ENCODE peak calls at places on chromosomes 2 and 18, in nine cellular contexts. One of them, this sample, is unnamed.
A peak's percentile ranks its signal among the peaks of the same experiment; 100 is the strongest.

GRCh38 chr2:137870682-137871081 is 93.6 kb upstream of the HNMT start:
- DNase-seq in endothelial cell: no peak
- DNase-seq in C1 segment of cervical spinal cord: no peak
- DNase-seq in psoas muscle: no peak
- DNase-seq in HAP-1: no peak
- DNase-seq in effector CD8-positive, alpha-beta T cell: no peak
- DNase-seq in epithelial cell of prostate: no peak
- DNase-seq in activated T-cell treated with anti-CD3 and anti-CD28 coated beads, Interleukin-2, amount 50 U/mL, for 24 hours: no peak
- DNase-seq in activated naive CD8-positive, alpha-beta T cell treated with anti-CD3 and anti-CD28 coated beads, Interleukin-2, amount 50 U/mL, for 24 hours: no peak
- DNase-seq in this sample: no peak

GRCh38 chr2:163441603-163442002 is 294.2 kb downstream of the FIGN start:
- DNase-seq in endothelial cell: no peak
- DNase-seq in C1 segment of cervical spinal cord: no peak
- DNase-seq in psoas muscle: no peak
- DNase-seq in HAP-1: no peak
- DNase-seq in effector CD8-positive, alpha-beta T cell: no peak
- DNase-seq in epithelial cell of prostate: no peak
- DNase-seq in activated T-cell treated with anti-CD3 and anti-CD28 coated beads, Interleukin-2, amount 50 U/mL, for 24 hours: no peak
- DNase-seq in activated naive CD8-positive, alpha-beta T cell treated with anti-CD3 and anti-CD28 coated beads, Interleukin-2, amount 50 U/mL, for 24 hours: no peak
- DNase-seq in this sample: no peak

GRCh38 chr2:101113441-101114267 is 37.5 kb downstream of the TBC1D8 start:
- DNase-seq in endothelial cell: no peak
- DNase-seq in C1 segment of cervical spinal cord: no peak
- DNase-seq in psoas muscle: no peak
- DNase-seq in HAP-1: peak; percentile 55
- DNase-seq in effector CD8-positive, alpha-beta T cell: no peak
- DNase-seq in epithelial cell of prostate: peak; percentile 96
- DNase-seq in activated T-cell treated with anti-CD3 and anti-CD28 coated beads, Interleukin-2, amount 50 U/mL, for 24 hours: no peak
- DNase-seq in activated naive CD8-positive, alpha-beta T cell treated with anti-CD3 and anti-CD28 coated beads, Interleukin-2, amount 50 U/mL, for 24 hours: no peak
- DNase-seq in this sample: no peak

GRCh38 chr2:128930101-128930500 is 611.4 kb upstream of the HS6ST1 start:
- DNase-seq in endothelial cell: no peak
- DNase-seq in C1 segment of cervical spinal cord: no peak
- DNase-seq in psoas muscle: no peak
- DNase-seq in HAP-1: no peak
- DNase-seq in effector CD8-positive, alpha-beta T cell: no peak
- DNase-seq in epithelial cell of prostate: no peak
- DNase-seq in activated T-cell treated with anti-CD3 and anti-CD28 coated beads, Interleukin-2, amount 50 U/mL, for 24 hours: no peak
- DNase-seq in activated naive CD8-positive, alpha-beta T cell treated with anti-CD3 and anti-CD28 coated beads, Interleukin-2, amount 50 U/mL, for 24 hours: no peak
- DNase-seq in this sample: no peak

GRCh38 chr2:230924470-230925341 is at the start of gene GPR55:
- DNase-seq in endothelial cell: peak; percentile 44
- DNase-seq in C1 segment of cervical spinal cord: no peak
- DNase-seq in psoas muscle: no peak
- DNase-seq in HAP-1: peak; percentile 50
- DNase-seq in effector CD8-positive, alpha-beta T cell: peak; percentile 10
- DNase-seq in epithelial cell of prostate: no peak
- DNase-seq in activated T-cell treated with anti-CD3 and anti-CD28 coated beads, Interleukin-2, amount 50 U/mL, for 24 hours: peak; percentile 83
- DNase-seq in activated naive CD8-positive, alpha-beta T cell treated with anti-CD3 and anti-CD28 coated beads, Interleukin-2, amount 50 U/mL, for 24 hours: peak; percentile 81
- DNase-seq in this sample: no peak

GRCh38 chr2:218607436-218608115 is at the start of gene PLCD4:
- DNase-seq in endothelial cell: peak; percentile 37
- DNase-seq in C1 segment of cervical spinal cord: no peak
- DNase-seq in psoas muscle: peak; percentile 38
- DNase-seq in HAP-1: peak; percentile 31
- DNase-seq in effector CD8-positive, alpha-beta T cell: no peak
- DNase-seq in epithelial cell of prostate: peak; percentile 33
- DNase-seq in activated T-cell treated with anti-CD3 and anti-CD28 coated beads, Interleukin-2, amount 50 U/mL, for 24 hours: no peak
- DNase-seq in activated naive CD8-positive, alpha-beta T cell treated with anti-CD3 and anti-CD28 coated beads, Interleukin-2, amount 50 U/mL, for 24 hours: no peak
- DNase-seq in this sample: no peak

GRCh38 chr2:56380861-56381260 is 197.1 kb downstream of the CCDC85A start:
- DNase-seq in endothelial cell: no peak
- DNase-seq in C1 segment of cervical spinal cord: no peak
- DNase-seq in psoas muscle: no peak
- DNase-seq in HAP-1: no peak
- DNase-seq in effector CD8-positive, alpha-beta T cell: no peak
- DNase-seq in epithelial cell of prostate: no peak
- DNase-seq in activated T-cell treated with anti-CD3 and anti-CD28 coated beads, Interleukin-2, amount 50 U/mL, for 24 hours: no peak
- DNase-seq in activated naive CD8-positive, alpha-beta T cell treated with anti-CD3 and anti-CD28 coated beads, Interleukin-2, amount 50 U/mL, for 24 hours: no peak
- DNase-seq in this sample: no peak

GRCh38 chr18:49685231-49685942 is 123.5 kb downstream of the LIPG start:
- DNase-seq in endothelial cell: no peak
- DNase-seq in C1 segment of cervical spinal cord: no peak
- DNase-seq in psoas muscle: no peak
- DNase-seq in HAP-1: no peak
- DNase-seq in effector CD8-positive, alpha-beta T cell: no peak
- DNase-seq in epithelial cell of prostate: peak; percentile 10
- DNase-seq in activated T-cell treated with anti-CD3 and anti-CD28 coated beads, Interleukin-2, amount 50 U/mL, for 24 hours: no peak
- DNase-seq in activated naive CD8-positive, alpha-beta T cell treated with anti-CD3 and anti-CD28 coated beads, Interleukin-2, amount 50 U/mL, for 24 hours: no peak
- DNase-seq in this sample: no peak

GRCh38 chr18:58844871-58845270 is 19.8 kb upstream of the ZNF532 start:
- DNase-seq in endothelial cell: no peak
- DNase-seq in C1 segment of cervical spinal cord: no peak
- DNase-seq in psoas muscle: no peak
- DNase-seq in HAP-1: no peak
- DNase-seq in effector CD8-positive, alpha-beta T cell: no peak
- DNase-seq in epithelial cell of prostate: no peak
- DNase-seq in activated T-cell treated with anti-CD3 and anti-CD28 coated beads, Interleukin-2, amount 50 U/mL, for 24 hours: no peak
- DNase-seq in activated naive CD8-positive, alpha-beta T cell treated with anti-CD3 and anti-CD28 coated beads, Interleukin-2, amount 50 U/mL, for 24 hours: no peak
- DNase-seq in this sample: no peak

GRCh38 chr2:9481257-9481922 is 7.0 kb downstream of the IAH1 start:
- DNase-seq in endothelial cell: no peak
- DNase-seq in C1 segment of cervical spinal cord: no peak
- DNase-seq in psoas muscle: no peak
- DNase-seq in HAP-1: no peak
- DNase-seq in effector CD8-positive, alpha-beta T cell: no peak
- DNase-seq in epithelial cell of prostate: no peak
- DNase-seq in activated T-cell treated with anti-CD3 and anti-CD28 coated beads, Interleukin-2, amount 50 U/mL, for 24 hours: no peak
- DNase-seq in activated naive CD8-positive, alpha-beta T cell treated with anti-CD3 and anti-CD28 coated beads, Interleukin-2, amount 50 U/mL, for 24 hours: no peak
- DNase-seq in this sample: no peak

GRCh38 chr2:102126660-102127059 is 15.9 kb upstream of the IL1R1 start:
- DNase-seq in endothelial cell: no peak
- DNase-seq in C1 segment of cervical spinal cord: no peak
- DNase-seq in psoas muscle: no peak
- DNase-seq in HAP-1: no peak
- DNase-seq in effector CD8-positive, alpha-beta T cell: no peak
- DNase-seq in epithelial cell of prostate: no peak
- DNase-seq in activated T-cell treated with anti-CD3 and anti-CD28 coated beads, Interleukin-2, amount 50 U/mL, for 24 hours: no peak
- DNase-seq in activated naive CD8-positive, alpha-beta T cell treated with anti-CD3 and anti-CD28 coated beads, Interleukin-2, amount 50 U/mL, for 24 hours: no peak
- DNase-seq in this sample: no peak

GRCh38 chr2:111235192-111235591 is 114.5 kb downstream of the BCL2L11 start:
- DNase-seq in endothelial cell: no peak
- DNase-seq in C1 segment of cervical spinal cord: no peak
- DNase-seq in psoas muscle: no peak
- DNase-seq in HAP-1: no peak
- DNase-seq in effector CD8-positive, alpha-beta T cell: no peak
- DNase-seq in epithelial cell of prostate: no peak
- DNase-seq in activated T-cell treated with anti-CD3 and anti-CD28 coated beads, Interleukin-2, amount 50 U/mL, for 24 hours: no peak
- DNase-seq in activated naive CD8-positive, alpha-beta T cell treated with anti-CD3 and anti-CD28 coated beads, Interleukin-2, amount 50 U/mL, for 24 hours: no peak
- DNase-seq in this sample: no peak

GRCh38 chr2:169119117-169119770 is 49.9 kb downstream of the DHRS9 start:
- DNase-seq in endothelial cell: no peak
- DNase-seq in C1 segment of cervical spinal cord: no peak
- DNase-seq in psoas muscle: no peak
- DNase-seq in HAP-1: no peak
- DNase-seq in effector CD8-positive, alpha-beta T cell: no peak
- DNase-seq in epithelial cell of prostate: no peak
- DNase-seq in activated T-cell treated with anti-CD3 and anti-CD28 coated beads, Interleukin-2, amount 50 U/mL, for 24 hours: no peak
- DNase-seq in activated naive CD8-positive, alpha-beta T cell treated with anti-CD3 and anti-CD28 coated beads, Interleukin-2, amount 50 U/mL, for 24 hours: no peak
- DNase-seq in this sample: no peak

GRCh38 chr18:59265246-59266018 is 7.8 kb downstream of the RAX start:
- DNase-seq in endothelial cell: peak; percentile 26
- DNase-seq in C1 segment of cervical spinal cord: no peak
- DNase-seq in psoas muscle: no peak
- DNase-seq in HAP-1: peak; percentile 85
- DNase-seq in effector CD8-positive, alpha-beta T cell: no peak
- DNase-seq in epithelial cell of prostate: no peak
- DNase-seq in activated T-cell treated with anti-CD3 and anti-CD28 coated beads, Interleukin-2, amount 50 U/mL, for 24 hours: peak; percentile 53
- DNase-seq in activated naive CD8-positive, alpha-beta T cell treated with anti-CD3 and anti-CD28 coated beads, Interleukin-2, amount 50 U/mL, for 24 hours: peak; percentile 49
- DNase-seq in this sample: no peak

GRCh38 chr18:78875268-78875997 is 104.2 kb upstream of the SALL3 start:
- DNase-seq in endothelial cell: no peak
- DNase-seq in C1 segment of cervical spinal cord: no peak
- DNase-seq in psoas muscle: no peak
- DNase-seq in HAP-1: peak; percentile 79
- DNase-seq in effector CD8-positive, alpha-beta T cell: no peak
- DNase-seq in epithelial cell of prostate: no peak
- DNase-seq in activated T-cell treated with anti-CD3 and anti-CD28 coated beads, Interleukin-2, amount 50 U/mL, for 24 hours: peak; percentile 35
- DNase-seq in activated naive CD8-positive, alpha-beta T cell treated with anti-CD3 and anti-CD28 coated beads, Interleukin-2, amount 50 U/mL, for 24 hours: peak; percentile 45
- DNase-seq in this sample: no peak

GRCh38 chr2:131517106-131517831 is 10.4 kb upstream of the CCDC74A start:
- DNase-seq in endothelial cell: no peak
- DNase-seq in C1 segment of cervical spinal cord: no peak
- DNase-seq in psoas muscle: no peak
- DNase-seq in HAP-1: no peak
- DNase-seq in effector CD8-positive, alpha-beta T cell: no peak
- DNase-seq in epithelial cell of prostate: no peak
- DNase-seq in activated T-cell treated with anti-CD3 and anti-CD28 coated beads, Interleukin-2, amount 50 U/mL, for 24 hours: no peak
- DNase-seq in activated naive CD8-positive, alpha-beta T cell treated with anti-CD3 and anti-CD28 coated beads, Interleukin-2, amount 50 U/mL, for 24 hours: no peak
- DNase-seq in this sample: no peak

GRCh38 chr2:17795309-17795708 is 21.0 kb upstream of the MSGN1 start:
- DNase-seq in endothelial cell: no peak
- DNase-seq in C1 segment of cervical spinal cord: no peak
- DNase-seq in psoas muscle: no peak
- DNase-seq in HAP-1: no peak
- DNase-seq in effector CD8-positive, alpha-beta T cell: no peak
- DNase-seq in epithelial cell of prostate: no peak
- DNase-seq in activated T-cell treated with anti-CD3 and anti-CD28 coated beads, Interleukin-2, amount 50 U/mL, for 24 hours: no peak
- DNase-seq in activated naive CD8-positive, alpha-beta T cell treated with anti-CD3 and anti-CD28 coated beads, Interleukin-2, amount 50 U/mL, for 24 hours: no peak
- DNase-seq in this sample: no peak

GRCh38 chr2:241224068-241224850 is 35.8 kb downstream of the ANO7 start:
- DNase-seq in endothelial cell: no peak
- DNase-seq in C1 segment of cervical spinal cord: peak; percentile 73
- DNase-seq in psoas muscle: peak; percentile 47
- DNase-seq in HAP-1: no peak
- DNase-seq in effector CD8-positive, alpha-beta T cell: no peak
- DNase-seq in epithelial cell of prostate: no peak
- DNase-seq in activated T-cell treated with anti-CD3 and anti-CD28 coated beads, Interleukin-2, amount 50 U/mL, for 24 hours: no peak
- DNase-seq in activated naive CD8-positive, alpha-beta T cell treated with anti-CD3 and anti-CD28 coated beads, Interleukin-2, amount 50 U/mL, for 24 hours: no peak
- DNase-seq in this sample: no peak

GRCh38 chr18:74402806-74403433 is 54.2 kb downstream of the DIPK1C start:
- DNase-seq in endothelial cell: no peak
- DNase-seq in C1 segment of cervical spinal cord: no peak
- DNase-seq in psoas muscle: no peak
- DNase-seq in HAP-1: no peak
- DNase-seq in effector CD8-positive, alpha-beta T cell: no peak
- DNase-seq in epithelial cell of prostate: no peak
- DNase-seq in activated T-cell treated with anti-CD3 and anti-CD28 coated beads, Interleukin-2, amount 50 U/mL, for 24 hours: no peak
- DNase-seq in activated naive CD8-positive, alpha-beta T cell treated with anti-CD3 and anti-CD28 coated beads, Interleukin-2, amount 50 U/mL, for 24 hours: no peak
- DNase-seq in this sample: peak; percentile 1

GRCh38 chr18:23872701-23873550 is 141.6 kb upstream of the TTC39C start:
- DNase-seq in endothelial cell: no peak
- DNase-seq in C1 segment of cervical spinal cord: no peak
- DNase-seq in psoas muscle: no peak
- DNase-seq in HAP-1: no peak
- DNase-seq in effector CD8-positive, alpha-beta T cell: peak; percentile 5
- DNase-seq in epithelial cell of prostate: peak; percentile 98
- DNase-seq in activated T-cell treated with anti-CD3 and anti-CD28 coated beads, Interleukin-2, amount 50 U/mL, for 24 hours: peak; percentile 45
- DNase-seq in activated naive CD8-positive, alpha-beta T cell treated with anti-CD3 and anti-CD28 coated beads, Interleukin-2, amount 50 U/mL, for 24 hours: no peak
- DNase-seq in this sample: no peak

GRCh38 chr2:8090748-8091700 is 590.8 kb upstream of the ID2 start:
- DNase-seq in endothelial cell: no peak
- DNase-seq in C1 segment of cervical spinal cord: no peak
- DNase-seq in psoas muscle: peak; percentile 82
- DNase-seq in HAP-1: no peak
- DNase-seq in effector CD8-positive, alpha-beta T cell: no peak
- DNase-seq in epithelial cell of prostate: peak; percentile 88
- DNase-seq in activated T-cell treated with anti-CD3 and anti-CD28 coated beads, Interleukin-2, amount 50 U/mL, for 24 hours: peak; percentile 67
- DNase-seq in activated naive CD8-positive, alpha-beta T cell treated with anti-CD3 and anti-CD28 coated beads, Interleukin-2, amount 50 U/mL, for 24 hours: peak; percentile 59
- DNase-seq in this sample: peak; percentile 45

GRCh38 chr2:111221701-111222100 is 101.0 kb downstream of the BCL2L11 start:
- DNase-seq in endothelial cell: no peak
- DNase-seq in C1 segment of cervical spinal cord: no peak
- DNase-seq in psoas muscle: no peak
- DNase-seq in HAP-1: no peak
- DNase-seq in effector CD8-positive, alpha-beta T cell: no peak
- DNase-seq in epithelial cell of prostate: no peak
- DNase-seq in activated T-cell treated with anti-CD3 and anti-CD28 coated beads, Interleukin-2, amount 50 U/mL, for 24 hours: no peak
- DNase-seq in activated naive CD8-positive, alpha-beta T cell treated with anti-CD3 and anti-CD28 coated beads, Interleukin-2, amount 50 U/mL, for 24 hours: no peak
- DNase-seq in this sample: no peak

GRCh38 chr2:184735611-184736010 is 137.3 kb downstream of the ZNF804A start:
- DNase-seq in endothelial cell: no peak
- DNase-seq in C1 segment of cervical spinal cord: no peak
- DNase-seq in psoas muscle: no peak
- DNase-seq in HAP-1: no peak
- DNase-seq in effector CD8-positive, alpha-beta T cell: no peak
- DNase-seq in epithelial cell of prostate: no peak
- DNase-seq in activated T-cell treated with anti-CD3 and anti-CD28 coated beads, Interleukin-2, amount 50 U/mL, for 24 hours: no peak
- DNase-seq in activated naive CD8-positive, alpha-beta T cell treated with anti-CD3 and anti-CD28 coated beads, Interleukin-2, amount 50 U/mL, for 24 hours: no peak
- DNase-seq in this sample: no peak

GRCh38 chr18:44098551-44099098 is 582.1 kb upstream of the SETBP1 start:
- DNase-seq in endothelial cell: peak; percentile 40
- DNase-seq in C1 segment of cervical spinal cord: no peak
- DNase-seq in psoas muscle: no peak
- DNase-seq in HAP-1: peak; percentile 39
- DNase-seq in effector CD8-positive, alpha-beta T cell: no peak
- DNase-seq in epithelial cell of prostate: no peak
- DNase-seq in activated T-cell treated with anti-CD3 and anti-CD28 coated beads, Interleukin-2, amount 50 U/mL, for 24 hours: no peak
- DNase-seq in activated naive CD8-positive, alpha-beta T cell treated with anti-CD3 and anti-CD28 coated beads, Interleukin-2, amount 50 U/mL, for 24 hours: no peak
- DNase-seq in this sample: peak; percentile 1

GRCh38 chr2:218257390-218257981 is 3.3 kb upstream of the GPBAR1 start:
- DNase-seq in endothelial cell: peak; percentile 59
- DNase-seq in C1 segment of cervical spinal cord: peak; percentile 2
- DNase-seq in psoas muscle: no peak
- DNase-seq in HAP-1: peak; percentile 77
- DNase-seq in effector CD8-positive, alpha-beta T cell: peak; percentile 44
- DNase-seq in epithelial cell of prostate: no peak
- DNase-seq in activated T-cell treated with anti-CD3 and anti-CD28 coated beads, Interleukin-2, amount 50 U/mL, for 24 hours: peak; percentile 79
- DNase-seq in activated naive CD8-positive, alpha-beta T cell treated with anti-CD3 and anti-CD28 coated beads, Interleukin-2, amount 50 U/mL, for 24 hours: peak; percentile 78
- DNase-seq in this sample: peak; percentile 63

GRCh38 chr18:45688834-45689233 is 35.1 kb upstream of the SLC14A1 start:
- DNase-seq in endothelial cell: no peak
- DNase-seq in C1 segment of cervical spinal cord: no peak
- DNase-seq in psoas muscle: no peak
- DNase-seq in HAP-1: no peak
- DNase-seq in effector CD8-positive, alpha-beta T cell: peak; percentile 27
- DNase-seq in epithelial cell of prostate: no peak
- DNase-seq in activated T-cell treated with anti-CD3 and anti-CD28 coated beads, Interleukin-2, amount 50 U/mL, for 24 hours: peak; percentile 68
- DNase-seq in activated naive CD8-positive, alpha-beta T cell treated with anti-CD3 and anti-CD28 coated beads, Interleukin-2, amount 50 U/mL, for 24 hours: peak; percentile 77
- DNase-seq in this sample: no peak

GRCh38 chr2:223464071-223464470 is 138.1 kb downstream of the SCG2 start:
- DNase-seq in endothelial cell: no peak
- DNase-seq in C1 segment of cervical spinal cord: no peak
- DNase-seq in psoas muscle: no peak
- DNase-seq in HAP-1: no peak
- DNase-seq in effector CD8-positive, alpha-beta T cell: no peak
- DNase-seq in epithelial cell of prostate: no peak
- DNase-seq in activated T-cell treated with anti-CD3 and anti-CD28 coated beads, Interleukin-2, amount 50 U/mL, for 24 hours: no peak
- DNase-seq in activated naive CD8-positive, alpha-beta T cell treated with anti-CD3 and anti-CD28 coated beads, Interleukin-2, amount 50 U/mL, for 24 hours: no peak
- DNase-seq in this sample: no peak

GRCh38 chr2:172427256-172427989 is at the start of gene ITGA6:
- DNase-seq in endothelial cell: peak; percentile 73
- DNase-seq in C1 segment of cervical spinal cord: peak; percentile 45
- DNase-seq in psoas muscle: peak; percentile 69
- DNase-seq in HAP-1: peak; percentile 88
- DNase-seq in effector CD8-positive, alpha-beta T cell: peak; percentile 59
- DNase-seq in epithelial cell of prostate: no peak
- DNase-seq in activated T-cell treated with anti-CD3 and anti-CD28 coated beads, Interleukin-2, amount 50 U/mL, for 24 hours: peak; percentile 86
- DNase-seq in activated naive CD8-positive, alpha-beta T cell treated with anti-CD3 and anti-CD28 coated beads, Interleukin-2, amount 50 U/mL, for 24 hours: peak; percentile 74
- DNase-seq in this sample: peak; percentile 90